ENCODE peak calls at places on chromosomes 6 and 20, in ten cellular contexts. I, X, V, S, G, L, E, P, T and W are unnamed samples.

GRCh38 chr6:143283887-143284640 is 166.4 kb downstream of the ADAT2 start:
- DNase-seq in X (no peak), G (no peak), T (no peak), V (no peak), E (no peak), I (no peak), L (no peak), S (no peak), P (no peak), W (no peak)

GRCh38 chr6:13908955-13909381 is 15.8 kb upstream of the RNF182 start:
- DNase-seq in E (no peak), S (peak), L (peak), P (no peak), T (no peak), I (no peak), X (no peak), V (peak), G (peak), W (no peak)

GRCh38 chr20:55555075-55555650 is 450.2 kb downstream of the CBLN4 start:
- DNase-seq in T (no peak), G (no peak), X (no peak), E (no peak), I (no peak), S (no peak), V (no peak), L (no peak), P (no peak), W (no peak)

GRCh38 chr6:130708338-130708737 is 118.9 kb upstream of the SMLR1 start:
- DNase-seq in G (no peak), V (no peak), E (no peak), S (no peak), T (no peak), L (peak), P (no peak), I (no peak), X (no peak), W (no peak)

GRCh38 chr6:136067731-136068341 is 182.3 kb downstream of the MTFR2 start:
- DNase-seq in L (no peak), X (no peak), G (peak), E (no peak), S (no peak), V (peak), P (no peak), I (no peak), T (no peak), W (no peak)

GRCh38 chr20:6715350-6716063 is 52.0 kb upstream of the BMP2 start:
- DNase-seq in L (no peak), V (no peak), G (no peak), E (no peak), S (no peak), T (no peak), X (no peak), P (no peak), I (no peak), W (no peak)

GRCh38 chr20:62644802-62645496 is 2.6 kb downstream of the SLCO4A1 start:
- DNase-seq in V (no peak), X (no peak), S (no peak), P (no peak), T (no peak), I (peak), L (no peak), G (no peak), E (no peak), W (no peak)

GRCh38 chr6:122153530-122153929 is 245.9 kb upstream of the HSF2 start:
- DNase-seq in T (no peak), X (no peak), I (no peak), S (no peak), P (no peak), L (no peak), G (peak), V (no peak), E (no peak), W (no peak)

GRCh38 chr6:107488875-107489635 is 862 bp upstream of the SOBP start:
- DNase-seq in G (peak), E (no peak), P (peak), I (peak), S (peak), L (no peak), V (peak), X (peak), T (peak), W (no peak)

GRCh38 chr6:33761922-33762629 is 15.4 kb upstream of the IP6K3 start:
- DNase-seq in P (no peak), E (no peak), X (peak), L (no peak), S (peak), G (peak), I (peak), V (peak), T (peak), W (no peak)
- TF ChIP-seq CTCF in P (peak), E (peak), X (peak), L (peak), S (peak), G (peak), I (peak), V (peak), T (peak), W (peak)

GRCh38 chr6:161838306-161839035 is 564.6 kb upstream of the AGPAT4 start:
- DNase-seq in I (peak), T (no peak), E (no peak), V (no peak), S (no peak), X (no peak), L (no peak), G (peak), P (peak), W (no peak)

GRCh38 chr6:161837449-161837735 is 563.5 kb upstream of the AGPAT4 start:
- DNase-seq in L (no peak), S (no peak), T (no peak), I (no peak), G (no peak), X (no peak), V (no peak), E (no peak), P (no peak), W (no peak)

GRCh38 chr6:161837854-161838253 is 564.0 kb upstream of the AGPAT4 start:
- DNase-seq in P (no peak), V (peak), I (no peak), L (no peak), S (no peak), G (no peak), X (no peak), E (no peak), T (no peak), W (no peak)

GRCh38 chr6:161835426-161836029 is 561.7 kb upstream of the AGPAT4 start:
- DNase-seq in V (peak), T (no peak), I (no peak), G (peak), P (no peak), S (no peak), X (no peak), E (no peak), L (no peak), W (no peak)

GRCh38 chr6:161836643-161837448 is 563.0 kb upstream of the AGPAT4 start:
- DNase-seq in V (peak), L (no peak), G (peak), T (no peak), S (no peak), P (no peak), X (no peak), E (no peak), I (no peak), W (no peak)
- TF ChIP-seq CTCF in V (peak), L (peak), G (peak), T (no peak), S (peak), P (no peak), X (peak), E (no peak), I (no peak), W (peak)

GRCh38 chr6:100475554-100476325 is 11.0 kb upstream of the SIM1 start:
- DNase-seq in X (no peak), E (no peak), P (no peak), V (no peak), G (no peak), T (no peak), S (no peak), I (no peak), L (no peak), W (no peak)

GRCh38 chr6:100468966-100469859 is 4.5 kb upstream of the SIM1 start:
- DNase-seq in I (no peak), X (no peak), V (no peak), L (no peak), E (no peak), T (no peak), G (peak), S (no peak), P (no peak), W (no peak)

GRCh38 chr6:100470721-100471120 is 6.0 kb upstream of the SIM1 start:
- DNase-seq in S (no peak), L (no peak), P (no peak), I (no peak), V (no peak), T (no peak), E (no peak), X (no peak), G (no peak), W (no peak)

GRCh38 chr6:100473182-100473581 is 8.5 kb upstream of the SIM1 start:
- DNase-seq in S (no peak), L (no peak), G (no peak), I (no peak), V (no peak), T (no peak), X (no peak), P (no peak), E (no peak), W (no peak)

DNA sequence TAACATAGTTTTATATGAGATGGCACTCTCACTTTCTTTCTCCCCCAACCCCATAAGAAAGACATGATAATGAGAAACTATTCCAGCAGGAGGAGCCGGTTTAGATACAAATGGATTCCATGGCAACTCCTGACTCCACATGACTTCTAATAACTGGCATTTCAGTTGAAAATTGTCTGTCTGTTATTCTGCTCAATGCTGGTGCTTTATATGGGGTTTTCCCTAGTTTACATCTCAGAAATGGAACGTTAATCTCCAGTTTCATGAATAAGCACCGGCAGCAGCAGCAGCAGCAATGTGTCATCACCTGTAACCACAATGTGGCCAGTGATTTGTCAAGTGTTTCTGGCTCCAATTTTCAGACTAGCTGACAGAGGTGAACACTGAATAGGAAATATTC is 8.0 kb upstream of the SIM1 start:
- DNase-seq in G (peak), X (no peak), L (no peak), I (no peak), T (no peak), E (no peak), P (no peak), V (no peak), S (no peak), W (no peak)
- TF ChIP-seq CTCF in G (no peak), X (no peak), L (no peak), I (no peak), T (no peak), E (no peak), P (no peak), V (no peak), S (no peak), W (peak)

GRCh38 chr6:154974485-154975149 is 20.5 kb upstream of the TIAM2 start:
- DNase-seq in I (no peak), E (no peak), T (no peak), S (no peak), G (peak), P (no peak), V (no peak), L (no peak), X (no peak), W (no peak)
- TF ChIP-seq CTCF in I (no peak), E (no peak), T (no peak), S (peak), G (peak), P (no peak), V (no peak), L (no peak), X (no peak), W (peak)

GRCh38 chr6:90295854-90296345 is 743 bp downstream of the BACH2 start:
- DNase-seq in T (peak), L (peak), I (peak), G (peak), V (peak), X (peak), P (peak), S (peak), E (peak), W (peak)
- TF ChIP-seq CTCF in T (no peak), L (no peak), I (no peak), G (no peak), V (no peak), X (peak), P (no peak), S (peak), E (no peak), W (peak)

GRCh38 chr6:7617954-7618764 is 28.2 kb downstream of the SNRNP48 start:
- DNase-seq in L (peak), P (no peak), V (peak), G (no peak), E (no peak), S (no peak), X (no peak), I (no peak), T (peak), W (no peak)
- TF ChIP-seq CTCF in L (no peak), P (no peak), V (no peak), G (no peak), E (no peak), S (no peak), X (no peak), I (no peak), T (no peak), W (no peak)

GRCh38 chr6:64838726-64839125 is 868.3 kb downstream of the EYS start:
- DNase-seq in G (no peak), T (no peak), L (no peak), E (no peak), I (no peak), S (no peak), P (no peak), V (peak), X (no peak), W (no peak)
- TF ChIP-seq CTCF in G (no peak), T (no peak), L (no peak), E (no peak), I (no peak), S (no peak), P (no peak), V (peak), X (no peak), W (no peak)

DNA sequence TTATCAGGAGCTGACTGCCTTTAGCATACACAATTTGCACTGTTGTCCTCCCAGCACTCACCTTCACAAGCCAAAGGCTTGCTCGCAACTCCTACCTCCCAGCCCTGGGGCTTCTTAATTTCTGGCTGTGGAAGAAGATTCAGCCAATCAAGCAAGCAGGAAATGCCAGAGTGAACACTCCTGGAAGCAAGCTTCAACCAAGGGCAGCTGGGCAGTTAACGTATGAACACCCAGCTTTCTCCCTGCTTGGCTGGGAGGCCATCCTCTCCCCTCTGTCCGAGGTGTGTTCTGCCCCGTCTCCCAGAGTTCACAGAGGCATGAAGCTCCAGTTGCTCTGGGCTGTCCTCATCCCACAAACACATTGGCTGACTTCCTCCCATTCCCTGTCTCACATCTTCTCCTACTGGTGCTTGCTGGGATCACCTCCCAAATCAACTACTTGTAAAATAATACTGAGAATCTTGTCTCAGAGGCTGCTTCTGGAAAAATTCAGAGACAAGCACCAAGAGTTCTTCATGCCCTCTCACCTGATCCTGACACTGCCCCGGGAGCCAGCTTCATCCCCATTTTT is 15.3 kb upstream of the SRSF6 start:
- DNase-seq in X (peak), S (no peak), P (no peak), G (peak), T (no peak), E (no peak), I (no peak), L (no peak), V (no peak), W (no peak)
- TF ChIP-seq CTCF in X (no peak), S (no peak), P (no peak), G (no peak), T (no peak), E (no peak), I (no peak), L (peak), V (no peak), W (peak)